ENCODE peak calls at places on chromosome 20, in seven cellular contexts. F is CD8-positive, alpha-beta memory T cell; Q is heart left ventricle; Z is stomach; S is lower lobe of right lung; T is neural progenitor cell; H is tibial nerve. Y is an unnamed sample.

GRCh38 chr20:35448788-35449373 is 6.5 kb upstream of the CEP250 start:
- DNase-seq in F (no peak), Q (no peak), Z (no peak), S (no peak), T (no peak), H (no peak), Y (no peak)

GRCh38 chr20:62652051-62652893 is 10.0 kb downstream of the SLCO4A1 start:
- DNase-seq in F (peak; percentile 34), Q (peak; percentile 94), Z (peak; percentile 93), S (peak; percentile 93), T (peak; percentile 39), H (peak; percentile 92), Y (no peak)

GRCh38 chr20:41738584-41739193 is 120.5 kb upstream of the CHD6 start:
- DNase-seq in F (no peak), Q (no peak), Z (peak; percentile 58), S (peak; percentile 51), T (peak; percentile 77), H (no peak), Y (no peak)

GRCh38 chr20:38714308-38714707 is 10.0 kb upstream of the SLC32A1 start:
- DNase-seq in F (no peak), Q (no peak), Z (no peak), S (no peak), T (peak; percentile 38), H (no peak), Y (no peak)

GRCh38 chr20:50380697-50381040 is 129.5 kb upstream of the PTPN1 start:
- DNase-seq in F (no peak), Q (no peak), Z (peak; percentile 53), S (no peak), T (no peak), H (no peak), Y (no peak)

GRCh38 chr20:19397676-19398075 is 185.2 kb downstream of the SLC24A3 start:
- DNase-seq in F (no peak), Q (no peak), Z (no peak), S (no peak), T (no peak), H (no peak), Y (no peak)

GRCh38 chr20:52192296-52193007 is 873 bp upstream of the ZFP64 start:
- DNase-seq in F (no peak), Q (no peak), Z (no peak), S (peak; percentile 57), T (peak; percentile 78), H (no peak), Y (no peak)

GRCh38 chr20:63703976-63704748 is 3.6 kb downstream of the ARFRP1 start:
- DNase-seq in F (no peak), Q (no peak), Z (no peak), S (no peak), T (no peak), H (no peak), Y (no peak)

GRCh38 chr20:44990425-44990824 is 24.1 kb downstream of the STK4 start:
- DNase-seq in F (no peak), Q (no peak), Z (no peak), S (no peak), T (no peak), H (no peak), Y (no peak)

GRCh38 chr20:63321148-63321831 is 28.3 kb downstream of the COL20A1 start:
- DNase-seq in F (no peak), Q (peak; percentile 78), Z (no peak), S (peak; percentile 48), T (no peak), H (no peak), Y (no peak)

GRCh38 chr20:870758-871157 is 37.2 kb downstream of the FAM110A start:
- DNase-seq in F (no peak), Q (no peak), Z (no peak), S (no peak), T (no peak), H (no peak), Y (no peak)

GRCh38 chr20:63103402-63104311 is 96.9 kb upstream of the BHLHE23 start:
- DNase-seq in F (peak; percentile 11), Q (peak; percentile 28), Z (no peak), S (peak; percentile 34), T (peak; percentile 36), H (no peak), Y (no peak)

GRCh38 chr20:373171-373890 is 7.2 kb upstream of the TRIB3 start:
- DNase-seq in F (no peak), Q (peak; percentile 65), Z (no peak), S (peak; percentile 67), T (no peak), H (no peak), Y (no peak)

GRCh38 chr20:9270831-9271230 is 201.9 kb downstream of the PLCB4 start:
- DNase-seq in F (no peak), Q (no peak), Z (no peak), S (no peak), T (no peak), H (no peak), Y (no peak)

GRCh38 chr20:1633535-1633934 is 13.7 kb upstream of the SIRPB1 start:
- DNase-seq in F (no peak), Q (no peak), Z (no peak), S (no peak), T (no peak), H (no peak), Y (no peak)

GRCh38 chr20:6730929-6731328 is 36.6 kb upstream of the BMP2 start:
- DNase-seq in F (no peak), Q (no peak), Z (no peak), S (no peak), T (no peak), H (no peak), Y (no peak)

GRCh38 chr20:17888044-17888443 is 80.5 kb downstream of the SNX5 start:
- DNase-seq in F (no peak), Q (no peak), Z (no peak), S (no peak), T (no peak), H (no peak), Y (no peak)

GRCh38 chr20:21017381-21018085 is 88.6 kb downstream of the LINC00237 start:
- DNase-seq in F (no peak), Q (no peak), Z (no peak), S (no peak), T (no peak), H (no peak), Y (no peak)

GRCh38 chr20:54382419-54382818 is 93.0 kb upstream of the DOK5 start:
- DNase-seq in F (no peak), Q (no peak), Z (no peak), S (no peak), T (no peak), H (no peak), Y (no peak)

GRCh38 chr20:44357555-44358130 is 2.1 kb downstream of the HNF4A start:
- DNase-seq in F (no peak), Q (no peak), Z (no peak), S (no peak), T (no peak), H (no peak), Y (no peak)

GRCh38 chr20:17725094-17725835 is 25.5 kb downstream of the BANF2 start:
- DNase-seq in F (no peak), Q (no peak), Z (no peak), S (peak; percentile 92), T (no peak), H (no peak), Y (no peak)

DNA sequence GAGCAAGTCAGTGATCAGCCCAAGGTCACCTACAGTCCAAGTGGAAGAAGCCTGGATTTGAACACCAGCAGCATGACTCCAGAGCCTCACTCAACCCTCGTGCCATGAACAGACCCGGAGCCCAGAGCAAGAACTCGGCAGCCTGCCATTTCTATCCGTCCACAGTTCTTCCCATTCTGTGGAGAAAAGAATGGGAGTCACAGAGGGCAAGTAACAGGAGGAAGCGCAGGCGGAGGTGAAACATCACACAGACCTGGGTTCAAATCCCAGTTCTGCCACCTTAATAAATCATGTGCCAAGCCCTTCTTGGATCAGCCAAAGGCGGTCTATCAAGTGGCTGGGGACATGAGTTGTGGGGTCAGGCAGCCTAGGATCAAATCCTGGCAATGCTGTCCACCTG is 4.3 kb downstream of the PREX1 start:
- DNase-seq in F (no peak), Q (no peak), Z (no peak), S (no peak), T (no peak), H (no peak), Y (no peak)
- H3K4me3 ChIP-seq in F (peak overlapping the region; percentile 79), Q (no peak overlapping the region), Z (no peak overlapping the region), S (peak overlapping the region; percentile 75), T (no peak overlapping the region), H (no peak overlapping the region), Y (no peak overlapping the region)

GRCh38 chr20:25283221-25283951 is 35.5 kb downstream of the PYGB start:
- DNase-seq in F (no peak), Q (peak; percentile 56), Z (peak; percentile 24), S (peak; percentile 44), T (no peak), H (peak; percentile 11), Y (no peak)

GRCh38 chr20:25281541-25281991 is 33.7 kb downstream of the PYGB start:
- DNase-seq in F (no peak), Q (peak; percentile 62), Z (peak; percentile 38), S (peak; percentile 47), T (no peak), H (peak; percentile 3), Y (no peak)

GRCh38 chr20:25282796-25283195 is 34.9 kb downstream of the PYGB start:
- DNase-seq in F (no peak), Q (peak; percentile 35), Z (no peak), S (peak; percentile 40), T (no peak), H (peak; percentile 7), Y (no peak)

GRCh38 chr20:25280574-25281535 is 33.0 kb downstream of the PYGB start:
- DNase-seq in F (no peak), Q (peak; percentile 44), Z (peak; percentile 7), S (peak; percentile 43), T (no peak), H (peak; percentile 7), Y (no peak)

DNA sequence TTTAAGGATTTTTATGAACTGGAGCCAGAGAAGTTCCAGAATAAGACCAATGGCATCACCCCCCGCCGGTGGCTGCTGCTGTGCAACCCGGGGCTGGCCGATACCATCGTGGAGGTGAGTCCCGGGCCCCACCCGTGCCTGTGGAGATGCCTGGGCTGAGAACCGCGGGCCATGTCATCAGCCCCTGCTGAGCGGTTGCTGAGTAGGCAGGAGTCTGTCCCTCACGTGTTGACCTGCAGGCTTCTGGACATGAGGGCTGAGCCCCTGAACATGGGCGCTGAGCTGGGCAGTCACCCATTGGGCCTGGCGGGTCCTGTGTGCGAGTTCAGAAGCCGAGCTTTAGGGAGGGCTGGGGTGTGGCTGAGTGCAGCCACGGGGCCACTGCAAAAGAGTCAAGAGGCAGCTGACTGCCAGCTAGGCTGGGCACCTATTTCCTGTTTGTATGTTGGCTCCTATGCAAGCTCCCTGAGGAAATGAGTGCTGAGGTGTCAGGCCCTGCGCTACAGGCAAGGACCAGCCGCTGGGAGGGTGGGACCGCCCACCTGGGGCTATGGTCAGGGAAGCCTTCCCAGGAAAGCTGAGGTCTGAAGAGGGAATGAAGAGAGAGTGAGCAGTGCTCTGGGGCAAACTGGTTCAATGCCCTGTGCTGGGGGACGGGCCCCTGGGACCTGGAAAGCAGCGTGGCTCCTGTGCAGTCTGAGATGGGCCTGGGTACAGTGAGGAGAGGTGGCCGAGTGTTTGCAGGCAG is 34.3 kb downstream of the PYGB start:
- DNase-seq in F (no peak), Q (peak; percentile 60), Z (peak; percentile 24), S (peak; percentile 34), T (no peak), H (peak; percentile 6), Y (no peak)
- H3K36me3 ChIP-seq in F (peaks cover 4% of the 10 kb centered on the region), Q (peaks cover 99% of the 10 kb centered on the region), Z (peaks cover 100% of the 10 kb centered on the region), S (peaks cover 100% of the 10 kb centered on the region), T (no peaks in the 10 kb centered on the region), H (peaks cover 28% of the 10 kb centered on the region), Y (peaks cover 38% of the 10 kb centered on the region)

GRCh38 chr20:57266251-57267157 is at the start of gene BMP7:
- DNase-seq in F (no peak), Q (no peak), Z (no peak), S (no peak), T (peak; percentile 80), H (peak; percentile 17), Y (no peak)
- H3K4me1 ChIP-seq in F (no peaks in the 10 kb centered on the region), Q (no peaks in the 10 kb centered on the region), Z (peaks cover 40% of the 10 kb centered on the region), S (no peaks in the 10 kb centered on the region), T (peaks cover 62% of the 10 kb centered on the region), H (peaks cover 40% of the 10 kb centered on the region), Y (peaks cover 12% of the 10 kb centered on the region)

GRCh38 chr20:36544134-36545018 is 3.1 kb downstream of the MYL9 start:
- DNase-seq in F (no peak), Q (no peak), Z (no peak), S (peak; percentile 70), T (no peak), H (no peak), Y (no peak)
- H3K4me3 ChIP-seq in F (no peak overlapping the region), Q (peak overlapping the region; percentile 96), Z (peak overlapping the region; percentile 76), S (peak overlapping the region; percentile 65), T (no peak overlapping the region), H (peak overlapping the region; percentile 82), Y (no peak overlapping the region)

Y was measured in iPS DF 6.9.